ENCODE peak calls at places on chromosome 1, in five cellular contexts. One of them, this sample, is unnamed.

GRCh38 chr1:24421502-24421901 is 5.9 kb downstream of the NIPAL3 start:
- DNase-seq in C1 segment of cervical spinal cord: no peak
- DNase-seq in ELF-1: no peak
- DNase-seq in activated CD4-positive, alpha-beta T cell treated with anti-CD3 and anti-CD28 coated beads for 4 hours: no peak
- DNase-seq in smooth muscle cell of the brain vasculature: no peak
- DNase-seq in this sample: no peak

GRCh38 chr1:23437355-23437664 is 12.8 kb upstream of the TCEA3 start:
- DNase-seq in ELF-1: no peak
- DNase-seq in C1 segment of cervical spinal cord: no peak
- DNase-seq in smooth muscle cell of the brain vasculature: no peak
- DNase-seq in activated CD4-positive, alpha-beta T cell treated with anti-CD3 and anti-CD28 coated beads for 4 hours: no peak
- DNase-seq in this sample: no peak

GRCh38 chr1:93567255-93567918 is 114.2 kb downstream of the BCAR3 start:
- DNase-seq in smooth muscle cell of the brain vasculature: no peak
- DNase-seq in activated CD4-positive, alpha-beta T cell treated with anti-CD3 and anti-CD28 coated beads for 4 hours: no peak
- DNase-seq in ELF-1: peak; percentile 49
- DNase-seq in C1 segment of cervical spinal cord: no peak
- DNase-seq in this sample: no peak

GRCh38 chr1:31706384-31707058 is 2.7 kb upstream of the COL16A1 start:
- DNase-seq in activated CD4-positive, alpha-beta T cell treated with anti-CD3 and anti-CD28 coated beads for 4 hours: no peak
- DNase-seq in smooth muscle cell of the brain vasculature: no peak
- DNase-seq in C1 segment of cervical spinal cord: no peak
- DNase-seq in ELF-1: no peak
- DNase-seq in this sample: no peak

GRCh38 chr1:247647864-247648263 is 31.7 kb downstream of the OR13G1 start:
- DNase-seq in C1 segment of cervical spinal cord: no peak
- DNase-seq in smooth muscle cell of the brain vasculature: no peak
- DNase-seq in activated CD4-positive, alpha-beta T cell treated with anti-CD3 and anti-CD28 coated beads for 4 hours: no peak
- DNase-seq in ELF-1: no peak
- DNase-seq in this sample: no peak

GRCh38 chr1:8899046-8899445 is 20.6 kb upstream of the ENO1 start:
- DNase-seq in ELF-1: no peak
- DNase-seq in C1 segment of cervical spinal cord: no peak
- DNase-seq in smooth muscle cell of the brain vasculature: no peak
- DNase-seq in activated CD4-positive, alpha-beta T cell treated with anti-CD3 and anti-CD28 coated beads for 4 hours: no peak
- DNase-seq in this sample: no peak

GRCh38 chr1:80918365-80918764 is 882.4 kb upstream of the ADGRL2 start:
- DNase-seq in C1 segment of cervical spinal cord: no peak
- DNase-seq in activated CD4-positive, alpha-beta T cell treated with anti-CD3 and anti-CD28 coated beads for 4 hours: no peak
- DNase-seq in ELF-1: no peak
- DNase-seq in smooth muscle cell of the brain vasculature: no peak
- DNase-seq in this sample: no peak

GRCh38 chr1:150162862-150163706 is 13.4 kb downstream of the PLEKHO1 start:
- DNase-seq in activated CD4-positive, alpha-beta T cell treated with anti-CD3 and anti-CD28 coated beads for 4 hours: no peak
- DNase-seq in smooth muscle cell of the brain vasculature: peak; percentile 89
- DNase-seq in C1 segment of cervical spinal cord: peak; percentile 64
- DNase-seq in ELF-1: peak; percentile 97
- DNase-seq in this sample: peak; percentile 89

GRCh38 chr1:27071049-27071416 is 58.4 kb upstream of the TENT5B start:
- DNase-seq in ELF-1: peak; percentile 73
- DNase-seq in smooth muscle cell of the brain vasculature: no peak
- DNase-seq in C1 segment of cervical spinal cord: no peak
- DNase-seq in activated CD4-positive, alpha-beta T cell treated with anti-CD3 and anti-CD28 coated beads for 4 hours: no peak
- DNase-seq in this sample: peak; percentile 36

GRCh38 chr1:36365310-36365895 is 20.3 kb downstream of the STK40 start:
- DNase-seq in smooth muscle cell of the brain vasculature: no peak
- DNase-seq in C1 segment of cervical spinal cord: peak; percentile 35
- DNase-seq in ELF-1: no peak
- DNase-seq in activated CD4-positive, alpha-beta T cell treated with anti-CD3 and anti-CD28 coated beads for 4 hours: no peak
- DNase-seq in this sample: peak; percentile 71

GRCh38 chr1:193753038-193753756 is 566.8 kb upstream of the B3GALT2 start:
- DNase-seq in activated CD4-positive, alpha-beta T cell treated with anti-CD3 and anti-CD28 coated beads for 4 hours: no peak
- DNase-seq in ELF-1: no peak
- DNase-seq in C1 segment of cervical spinal cord: no peak
- DNase-seq in smooth muscle cell of the brain vasculature: no peak
- DNase-seq in this sample: no peak

GRCh38 chr1:115077286-115077983 is 11.9 kb downstream of the TSPAN2 start:
- DNase-seq in C1 segment of cervical spinal cord: no peak
- DNase-seq in ELF-1: no peak
- DNase-seq in activated CD4-positive, alpha-beta T cell treated with anti-CD3 and anti-CD28 coated beads for 4 hours: no peak
- DNase-seq in smooth muscle cell of the brain vasculature: no peak
- DNase-seq in this sample: no peak

GRCh38 chr1:68347415-68347814 is 102.3 kb downstream of the RPE65 start:
- DNase-seq in C1 segment of cervical spinal cord: peak; percentile 22
- DNase-seq in activated CD4-positive, alpha-beta T cell treated with anti-CD3 and anti-CD28 coated beads for 4 hours: no peak
- DNase-seq in ELF-1: no peak
- DNase-seq in smooth muscle cell of the brain vasculature: no peak
- DNase-seq in this sample: peak; percentile 39

GRCh38 chr1:23904748-23905357 is 8.3 kb downstream of the CNR2 start:
- DNase-seq in C1 segment of cervical spinal cord: no peak
- DNase-seq in smooth muscle cell of the brain vasculature: no peak
- DNase-seq in ELF-1: peak; percentile 43
- DNase-seq in activated CD4-positive, alpha-beta T cell treated with anti-CD3 and anti-CD28 coated beads for 4 hours: no peak
- DNase-seq in this sample: no peak

GRCh38 chr1:168146160-168146539 is 9.4 kb upstream of the GPR161 start:
- DNase-seq in ELF-1: no peak
- DNase-seq in activated CD4-positive, alpha-beta T cell treated with anti-CD3 and anti-CD28 coated beads for 4 hours: no peak
- DNase-seq in smooth muscle cell of the brain vasculature: no peak
- DNase-seq in C1 segment of cervical spinal cord: no peak
- DNase-seq in this sample: no peak

GRCh38 chr1:174519845-174520244 is 72.1 kb downstream of the GPR52 start:
- DNase-seq in ELF-1: no peak
- DNase-seq in activated CD4-positive, alpha-beta T cell treated with anti-CD3 and anti-CD28 coated beads for 4 hours: no peak
- DNase-seq in C1 segment of cervical spinal cord: no peak
- DNase-seq in smooth muscle cell of the brain vasculature: no peak
- DNase-seq in this sample: peak; percentile 33

GRCh38 chr1:81437649-81438048 is 363.1 kb upstream of the ADGRL2 start:
- DNase-seq in smooth muscle cell of the brain vasculature: no peak
- DNase-seq in ELF-1: no peak
- DNase-seq in C1 segment of cervical spinal cord: no peak
- DNase-seq in activated CD4-positive, alpha-beta T cell treated with anti-CD3 and anti-CD28 coated beads for 4 hours: no peak
- DNase-seq in this sample: no peak

GRCh38 chr1:229425564-229426159 is 8.2 kb downstream of the ACTA1 start:
- DNase-seq in activated CD4-positive, alpha-beta T cell treated with anti-CD3 and anti-CD28 coated beads for 4 hours: no peak
- DNase-seq in ELF-1: no peak
- DNase-seq in smooth muscle cell of the brain vasculature: no peak
- DNase-seq in C1 segment of cervical spinal cord: no peak
- DNase-seq in this sample: no peak

GRCh38 chr1:89706700-89707012 is 73.7 kb downstream of the LRRC8C start:
- DNase-seq in activated CD4-positive, alpha-beta T cell treated with anti-CD3 and anti-CD28 coated beads for 4 hours: no peak
- DNase-seq in ELF-1: no peak
- DNase-seq in smooth muscle cell of the brain vasculature: no peak
- DNase-seq in C1 segment of cervical spinal cord: no peak
- DNase-seq in this sample: no peak

GRCh38 chr1:235079443-235079967 is 49.1 kb downstream of the TOMM20 start:
- DNase-seq in smooth muscle cell of the brain vasculature: no peak
- DNase-seq in C1 segment of cervical spinal cord: no peak
- DNase-seq in activated CD4-positive, alpha-beta T cell treated with anti-CD3 and anti-CD28 coated beads for 4 hours: no peak
- DNase-seq in ELF-1: peak; percentile 37
- DNase-seq in this sample: peak; percentile 66

GRCh38 chr1:203173156-203173555 is 2.5 kb downstream of the MYBPH start:
- DNase-seq in ELF-1: no peak
- DNase-seq in smooth muscle cell of the brain vasculature: no peak
- DNase-seq in activated CD4-positive, alpha-beta T cell treated with anti-CD3 and anti-CD28 coated beads for 4 hours: no peak
- DNase-seq in C1 segment of cervical spinal cord: no peak
- DNase-seq in this sample: no peak

GRCh38 chr1:44643721-44644330 is 30.5 kb downstream of the TMEM53 start:
- DNase-seq in C1 segment of cervical spinal cord: no peak
- DNase-seq in smooth muscle cell of the brain vasculature: no peak
- DNase-seq in activated CD4-positive, alpha-beta T cell treated with anti-CD3 and anti-CD28 coated beads for 4 hours: no peak
- DNase-seq in ELF-1: no peak
- DNase-seq in this sample: no peak

GRCh38 chr1:43324810-43325209 is 12.8 kb upstream of the MPL start:
- DNase-seq in activated CD4-positive, alpha-beta T cell treated with anti-CD3 and anti-CD28 coated beads for 4 hours: no peak
- DNase-seq in ELF-1: no peak
- DNase-seq in smooth muscle cell of the brain vasculature: no peak
- DNase-seq in C1 segment of cervical spinal cord: no peak
- DNase-seq in this sample: no peak

GRCh38 chr1:96234299-96234698 is 487.3 kb upstream of the PTBP2 start:
- DNase-seq in activated CD4-positive, alpha-beta T cell treated with anti-CD3 and anti-CD28 coated beads for 4 hours: no peak
- DNase-seq in smooth muscle cell of the brain vasculature: no peak
- DNase-seq in C1 segment of cervical spinal cord: no peak
- DNase-seq in ELF-1: peak; percentile 10
- DNase-seq in this sample: peak; percentile 17